ENCODE peak calls at places on chromosomes 6 and 20, in six cellular contexts. J, N, Q, F, U and L are unnamed samples.

GRCh38 chr6:108798672-108799355 is 49.4 kb upstream of the ARMC2 start:
- DNase-seq in J (peak; percentile 57), N (no peak), Q (no peak), F (no peak), U (no peak), L (no peak)

GRCh38 chr20:10040070-10040970 is 5.5 kb downstream of the ANKEF1 start:
- DNase-seq in J (peak; percentile 42), N (no peak), Q (no peak), F (peak; percentile 98), U (peak; percentile 16), L (peak; percentile 42)

GRCh38 chr20:37303637-37304036 is 14.2 kb downstream of the MANBAL start:
- DNase-seq in J (no peak), N (peak; percentile 71), Q (no peak), F (no peak), U (no peak), L (no peak)

GRCh38 chr6:143192766-143193165 is 132.1 kb downstream of the AIG1 start:
- DNase-seq in J (no peak), N (no peak), Q (no peak), F (no peak), U (no peak), L (no peak)

GRCh38 chr6:25318589-25318988 is 39.4 kb downstream of the CARMIL1 start:
- DNase-seq in J (no peak), N (no peak), Q (no peak), F (no peak), U (no peak), L (no peak)

GRCh38 chr6:163405412-163406309 is 8.9 kb upstream of the QKI start:
- DNase-seq in J (peak; percentile 34), N (peak; percentile 37), Q (no peak), F (no peak), U (no peak), L (no peak)

GRCh38 chr6:122405417-122405816 is 6.0 kb downstream of the HSF2 start:
- DNase-seq in J (peak; percentile 9), N (no peak), Q (no peak), F (peak; percentile 26), U (no peak), L (peak; percentile 6)

GRCh38 chr20:16498526-16499140 is 74.6 kb downstream of the KIF16B start:
- DNase-seq in J (no peak), N (no peak), Q (no peak), F (peak; percentile 82), U (no peak), L (no peak)

GRCh38 chr6:107275330-107275865 is 160.1 kb upstream of the BEND3 start:
- DNase-seq in J (peak; percentile 12), N (no peak), Q (no peak), F (peak; percentile 11), U (no peak), L (no peak)

GRCh38 chr20:208937-209566 is 18.0 kb upstream of the DEFB129 start:
- DNase-seq in J (peak; percentile 81), N (no peak), Q (no peak), F (peak; percentile 78), U (peak; percentile 33), L (peak; percentile 35)

GRCh38 chr6:153702671-153703070 is 336.4 kb upstream of the OPRM1 start:
- DNase-seq in J (no peak), N (no peak), Q (no peak), F (peak; percentile 6), U (no peak), L (no peak)

GRCh38 chr6:142374965-142375733 is 73.3 kb downstream of the ADGRG6 start:
- DNase-seq in J (peak; percentile 80), N (no peak), Q (no peak), F (peak; percentile 95), U (peak; percentile 91), L (peak; percentile 59)

GRCh38 chr6:116251568-116252384 is 2.1 kb downstream of the TSPYL4 start:
- DNase-seq in J (peak; percentile 91), N (no peak), Q (no peak), F (no peak), U (no peak), L (no peak)

GRCh38 chr20:54645445-54646155 is 170.2 kb downstream of the DOK5 start:
- DNase-seq in J (no peak), N (no peak), Q (no peak), F (no peak), U (no peak), L (no peak)

GRCh38 chr6:145148392-145149175 is 586.7 kb downstream of the EPM2A start:
- DNase-seq in J (peak; percentile 10), N (no peak), Q (no peak), F (peak; percentile 91), U (no peak), L (peak; percentile 42)

DNA sequence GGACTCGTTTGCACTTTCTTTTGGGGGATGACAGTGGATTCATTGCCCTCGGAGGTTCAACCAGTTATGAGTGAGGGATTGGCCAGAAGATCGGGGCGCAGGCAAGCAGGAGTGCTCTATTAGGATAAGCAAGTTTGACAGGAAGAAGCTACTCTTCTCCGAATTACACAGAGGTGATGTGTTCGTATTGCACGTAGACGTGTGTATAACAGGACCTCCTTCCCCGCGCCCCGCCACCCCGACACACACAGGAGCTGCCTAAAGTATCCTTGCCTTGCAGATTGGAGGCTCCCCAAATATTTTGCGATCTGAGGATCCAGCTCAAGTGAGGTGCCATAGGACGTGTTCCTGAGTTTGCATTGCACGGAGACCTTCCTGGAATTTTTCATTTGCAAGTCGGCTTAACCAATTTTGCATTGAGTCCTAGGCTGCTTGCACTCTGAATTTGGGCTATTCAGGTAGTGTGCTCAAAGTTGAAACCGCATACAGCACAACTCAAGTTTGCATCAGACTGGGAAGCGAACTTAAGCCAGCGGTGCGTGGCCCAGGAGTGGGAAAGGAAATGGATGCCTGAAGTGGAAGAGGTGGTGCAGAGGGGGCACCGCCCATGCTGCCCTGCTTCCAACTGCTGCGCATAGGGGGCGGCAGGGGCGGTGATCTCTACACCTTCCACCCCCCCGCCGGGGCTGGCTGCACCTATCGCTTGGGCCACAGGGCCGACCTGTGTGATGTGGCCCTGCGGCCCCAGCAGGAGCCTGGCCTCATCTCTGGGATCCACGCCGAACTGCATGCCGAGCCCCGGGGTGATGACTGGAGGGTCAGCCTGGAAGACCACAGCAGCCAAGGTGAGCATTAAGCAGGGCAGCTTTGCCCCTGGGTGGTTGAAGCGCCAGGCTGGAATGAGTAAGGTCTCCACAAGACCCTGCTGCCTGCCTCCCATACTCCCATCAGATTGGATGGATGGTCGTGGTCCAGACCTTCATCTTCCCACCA is 770 bp downstream of the TCF19 start:
- DNase-seq in J (peak; percentile 23), N (peak; percentile 34), Q (no peak), F (peak; percentile 46), U (no peak), L (no peak)
- TF ChIP-seq CTCF in J (no peak), N (no peak), Q (no peak), F (no peak), U (peak; percentile 14), L (no peak)

DNA sequence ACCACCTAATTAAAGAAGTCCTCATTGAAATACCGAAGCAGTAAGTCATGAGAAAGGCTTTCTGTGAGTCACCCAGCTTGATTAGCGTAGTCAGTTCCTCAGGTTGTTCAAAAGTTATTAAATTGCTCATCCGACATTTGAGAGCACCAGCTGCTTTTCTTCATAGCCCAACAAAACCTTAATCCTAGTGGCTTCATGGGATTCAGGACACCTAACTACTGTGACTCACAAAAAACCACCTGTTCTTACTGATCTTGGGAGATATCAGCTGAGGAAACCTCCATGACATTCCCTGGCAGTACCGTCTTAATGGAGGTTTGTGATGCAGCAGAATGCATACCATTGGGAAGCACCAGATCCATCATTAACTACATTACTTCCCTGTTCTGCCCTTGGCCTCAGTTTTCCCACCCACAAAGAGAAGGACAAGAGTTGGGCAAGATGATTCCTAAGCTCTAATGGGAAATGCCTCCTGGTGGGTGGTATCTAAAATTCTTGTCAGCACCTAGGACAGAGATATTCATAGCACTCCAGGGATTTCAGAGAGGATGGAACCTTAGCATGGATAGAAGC is 103.8 kb downstream of the KHDC1L start:
- DNase-seq in J (peak; percentile 65), N (no peak), Q (no peak), F (peak; percentile 79), U (no peak), L (no peak)
- TF ChIP-seq CTCF in J (peak; percentile 17), N (no peak), Q (no peak), F (no peak), U (peak; percentile 30), L (peak; percentile 21)

DNA sequence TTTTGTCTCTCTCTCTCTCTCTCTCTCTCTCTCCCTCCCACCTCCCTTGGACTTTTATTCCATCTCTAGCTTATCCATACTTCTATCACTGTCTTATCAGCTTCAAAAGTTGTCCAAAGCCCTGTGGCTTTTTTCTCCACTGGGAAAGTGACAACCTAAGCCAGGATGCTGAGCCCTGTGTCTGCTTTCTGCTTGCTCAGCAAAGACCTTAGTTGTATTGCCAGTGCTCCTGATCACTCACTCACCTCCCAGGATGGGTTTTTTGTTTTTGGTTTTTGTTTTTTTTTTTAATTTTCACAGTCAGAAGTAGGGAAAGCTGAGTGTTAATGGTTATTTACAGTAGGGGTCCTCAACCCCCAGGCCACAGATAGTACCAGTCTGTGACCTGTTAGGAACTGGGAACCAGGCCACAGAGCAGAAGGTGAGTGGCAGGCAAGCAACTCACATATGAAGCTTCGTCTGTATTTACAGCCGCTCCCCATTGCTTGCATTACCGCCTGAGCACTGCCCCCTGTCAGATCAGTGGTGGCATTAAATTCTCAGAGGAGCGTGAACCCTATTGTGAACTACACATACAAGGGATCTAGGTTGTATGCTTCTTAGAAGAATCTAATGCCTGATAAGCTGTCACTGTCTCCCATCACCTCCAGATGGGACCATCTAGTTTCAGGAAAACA is 125.0 kb upstream of the ID4 start:
- DNase-seq in J (no peak), N (no peak), Q (no peak), F (no peak), U (no peak), L (no peak)
- TF ChIP-seq CTCF in J (no peak), N (no peak), Q (no peak), F (no peak), U (no peak), L (no peak)

GRCh38 chr6:37566209-37566859 is 66.6 kb upstream of the CCDC167 start:
- DNase-seq in J (peak; percentile 49), N (peak; percentile 34), Q (peak; percentile 71), F (peak; percentile 49), U (no peak), L (no peak)
- TF ChIP-seq CTCF in J (peak; percentile 94), N (peak; percentile 80), Q (peak; percentile 92), F (peak; percentile 94), U (peak; percentile 98), L (peak; percentile 90)

DNA sequence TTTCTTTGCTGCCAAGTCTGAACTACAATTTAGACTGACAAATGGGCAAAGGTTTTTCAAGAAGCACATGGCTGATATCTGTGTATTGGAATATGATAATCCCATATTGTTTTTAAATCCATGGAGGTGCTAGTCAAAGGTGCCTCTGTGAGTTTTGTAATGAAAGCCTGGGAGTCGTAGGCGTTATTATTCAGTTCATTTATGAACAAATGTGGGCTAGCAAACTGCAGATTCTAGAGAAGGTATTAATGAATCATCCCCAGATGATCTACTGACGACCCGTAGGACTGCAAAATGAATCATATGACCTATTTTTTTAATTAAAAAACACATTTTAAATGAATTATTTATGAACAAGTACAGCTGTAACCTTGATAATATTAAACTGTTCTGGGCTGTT is 1317.7 kb upstream of the MAP3K7 start:
- DNase-seq in J (no peak), N (no peak), Q (no peak), F (no peak), U (no peak), L (no peak)
- TF ChIP-seq CTCF in J (no peak), N (no peak), Q (no peak), F (no peak), U (no peak), L (no peak)

GRCh38 chr6:12653396-12653910 is 63.1 kb upstream of the PHACTR1 start:
- DNase-seq in J (peak; percentile 24), N (no peak), Q (no peak), F (no peak), U (no peak), L (no peak)
- TF ChIP-seq CTCF in J (no peak), N (no peak), Q (no peak), F (no peak), U (no peak), L (no peak)

GRCh38 chr20:63496404-63497120 is 2.3 kb downstream of the EEF1A2 start:
- DNase-seq in J (peak; percentile 23), N (no peak), Q (no peak), F (no peak), U (no peak), L (no peak)
- TF ChIP-seq CTCF in J (no peak), N (no peak), Q (peak; percentile 40), F (no peak), U (no peak), L (peak; percentile 0)